ENCODE peak calls at places on chromosomes 2 and 18, in six cellular contexts. B is cardiac muscle cell, J is endodermal cell, F is stomach, W is sigmoid colon, S is NB4. Q is an unnamed sample.

GRCh38 chr2:200613692-200614091 is 27.9 kb downstream of the AOX1 start:
- DNase-seq in B (no peak), J (no peak), F (no peak), W (no peak), S (no peak), Q (no peak)

GRCh38 chr18:54616220-54616848 is 25.3 kb downstream of the DYNAP start:
- DNase-seq in B (no peak), J (peak; percentile 52), F (no peak), W (no peak), S (peak; percentile 29), Q (no peak)

GRCh38 chr18:45386256-45386655 is 229.0 kb upstream of the SLC14A2 start:
- DNase-seq in B (peak; percentile 83), J (peak; percentile 90), F (no peak), W (no peak), S (peak; percentile 47), Q (no peak)

GRCh38 chr18:48800877-48801727 is 149.7 kb downstream of the SMAD7 start:
- DNase-seq in B (no peak), J (peak; percentile 24), F (peak; percentile 18), W (peak; percentile 40), S (no peak), Q (peak; percentile 48)

GRCh38 chr2:97901862-97902261 is 93.9 kb downstream of the TMEM131 start:
- DNase-seq in B (no peak), J (no peak), F (no peak), W (no peak), S (no peak), Q (no peak)

GRCh38 chr2:83331810-83332209 is 1127.3 kb downstream of the SUCLG1 start:
- DNase-seq in B (no peak), J (no peak), F (no peak), W (no peak), S (no peak), Q (no peak)

GRCh38 chr2:99607454-99607853 is 117.6 kb upstream of the REV1 start:
- DNase-seq in B (no peak), J (no peak), F (no peak), W (no peak), S (no peak), Q (no peak)

GRCh38 chr18:35438480-35439234 is 59.1 kb downstream of the INO80C start:
- DNase-seq in B (no peak), J (peak; percentile 80), F (no peak), W (no peak), S (no peak), Q (no peak)

GRCh38 chr18:12092398-12093229 is 1.0 kb upstream of the ANKRD62 start:
- DNase-seq in B (peak; percentile 48), J (peak; percentile 85), F (no peak), W (no peak), S (peak; percentile 61), Q (peak; percentile 45)

DNA sequence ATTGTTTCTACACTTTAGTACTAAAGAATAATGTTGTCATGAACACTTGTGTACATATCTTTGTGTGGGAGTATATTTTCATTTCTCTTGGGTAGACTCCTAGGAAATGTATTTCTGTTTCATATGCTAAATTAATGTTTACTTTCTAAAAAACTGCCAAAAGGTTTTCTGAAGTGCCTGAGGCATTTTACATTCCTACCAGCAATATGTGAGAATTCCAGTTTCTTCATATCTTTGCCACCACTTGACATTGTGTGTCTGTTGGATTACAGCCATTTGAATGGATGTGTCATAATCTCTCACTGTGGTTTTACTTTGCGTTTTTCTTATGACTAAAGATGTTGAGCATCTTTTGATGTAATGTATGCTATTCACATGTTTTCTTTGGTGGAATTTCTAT is 428.2 kb upstream of the KCNH7 start:
- DNase-seq in B (no peak), J (no peak), F (no peak), W (no peak), S (no peak), Q (no peak)
- TF ChIP-seq CTCF in B (peak; percentile 13), J (no peak), F (no peak), W (no peak), S (no peak), Q (no peak)

DNA sequence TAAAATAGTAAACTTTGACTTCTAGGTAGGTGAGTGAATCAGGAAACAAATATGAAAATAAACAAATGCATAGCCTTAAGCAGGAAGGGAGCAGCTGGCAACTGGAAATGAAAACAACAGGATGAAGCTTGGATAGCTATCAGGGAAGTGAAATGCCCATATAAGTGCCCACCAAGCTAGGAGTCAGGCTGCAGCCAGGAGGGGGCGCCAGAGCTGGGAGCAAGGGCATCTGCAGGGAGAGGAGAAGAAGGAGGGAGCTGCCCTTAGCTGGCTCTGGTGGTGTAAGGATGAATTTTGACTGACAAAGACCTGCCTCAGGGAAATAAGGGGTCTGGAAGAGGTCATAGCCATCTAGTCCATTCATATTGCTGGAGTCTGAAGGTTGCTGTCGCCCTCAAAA is 298.3 kb downstream of the TDRD15 start:
- DNase-seq in B (peak; percentile 67), J (peak; percentile 95), F (no peak), W (no peak), S (peak; percentile 65), Q (no peak)
- TF ChIP-seq CTCF in B (no peak), J (peak; percentile 91), F (no peak), W (peak; percentile 20), S (peak; percentile 91), Q (no peak)

GRCh38 chr2:164126960-164127359 is 391.2 kb upstream of the FIGN start:
- DNase-seq in B (no peak), J (no peak), F (no peak), W (no peak), S (no peak), Q (no peak)
- TF ChIP-seq CTCF in B (no peak), J (peak; percentile 54), F (no peak), W (no peak), S (no peak), Q (no peak)

GRCh38 chr2:187171318-187171717 is 276.7 kb downstream of the CALCRL start:
- DNase-seq in B (no peak), J (no peak), F (no peak), W (no peak), S (no peak), Q (no peak)

GRCh38 chr2:187169864-187170263 is 278.2 kb downstream of the CALCRL start:
- DNase-seq in B (peak; percentile 23), J (no peak), F (no peak), W (no peak), S (no peak), Q (no peak)

GRCh38 chr2:187177253-187177652 is 270.8 kb downstream of the CALCRL start:
- DNase-seq in B (no peak), J (no peak), F (no peak), W (no peak), S (no peak), Q (peak; percentile 48)

GRCh38 chr2:187169108-187169713 is 278.8 kb downstream of the CALCRL start:
- DNase-seq in B (no peak), J (no peak), F (no peak), W (no peak), S (peak; percentile 13), Q (no peak)

DNA sequence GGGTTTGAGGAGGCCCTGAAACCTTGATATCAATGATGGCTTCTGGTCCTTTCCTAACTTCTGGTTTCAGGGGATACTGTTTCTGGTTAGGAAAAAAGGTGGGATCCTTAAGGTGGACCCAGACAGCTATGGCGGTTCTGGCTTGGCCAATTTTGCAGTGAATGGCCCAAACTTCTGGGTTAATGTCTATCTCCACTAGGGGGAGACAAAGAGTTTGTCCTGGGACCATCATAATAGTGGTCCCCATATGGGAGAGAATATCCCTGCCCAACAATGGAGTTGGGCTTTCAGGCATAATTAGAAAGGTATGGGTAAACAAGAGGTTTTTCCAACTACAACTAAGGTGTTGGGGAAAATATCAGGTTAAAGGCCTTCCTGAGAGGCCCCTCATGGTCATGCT is 273.5 kb downstream of the CALCRL start:
- DNase-seq in B (no peak), J (no peak), F (no peak), W (no peak), S (peak; percentile 16), Q (no peak)
- TF ChIP-seq CTCF in B (peak; percentile 50), J (peak; percentile 75), F (no peak), W (no peak), S (peak; percentile 69), Q (no peak)

Q was measured in kidney.